ENCODE peak calls at places on chromosomes 2 and 18, in six cellular contexts. A is K562, C is tibial nerve, Y is transverse colon, G is left ventricle myocardium inferior, U is upper lobe of right lung. H is an unnamed sample.

GRCh38 chr2:75238670-75239330 is 39.5 kb upstream of the TACR1 start:
- DNase-seq in A (no peak), C (no peak), Y (no peak), G (no peak), U (no peak), H (no peak)

GRCh38 chr2:217833439-217833838 is 169.4 kb downstream of the TNS1 start:
- DNase-seq in A (no peak), C (no peak), Y (no peak), G (no peak), U (no peak), H (no peak)

GRCh38 chr18:47287911-47288635 is 36.6 kb upstream of the SKOR2 start:
- DNase-seq in A (no peak), C (no peak), Y (no peak), G (no peak), U (no peak), H (no peak)

GRCh38 chr18:35653392-35653791 is 71.9 kb downstream of the GALNT1 start:
- DNase-seq in A (no peak), C (no peak), Y (no peak), G (no peak), U (no peak), H (no peak)

GRCh38 chr18:43596106-43596712 is 318.9 kb upstream of the SYT4 start:
- DNase-seq in A (no peak), C (no peak), Y (no peak), G (no peak), U (no peak), H (no peak)

GRCh38 chr2:9434484-9434883 is 11.0 kb downstream of the CPSF3 start:
- DNase-seq in A (no peak), C (no peak), Y (no peak), G (no peak), U (no peak), H (no peak)

GRCh38 chr18:72799106-72799505 is 68.7 kb downstream of the NETO1 start:
- DNase-seq in A (no peak), C (no peak), Y (no peak), G (no peak), U (no peak), H (no peak)

GRCh38 chr2:197137234-197137633 is 173.3 kb downstream of the ANKRD44 start:
- DNase-seq in A (no peak), C (no peak), Y (no peak), G (no peak), U (no peak), H (no peak)

GRCh38 chr2:290090-290722 is 2.3 kb upstream of the ALKAL2 start:
- DNase-seq in A (peak; percentile 74), C (peak; percentile 44), Y (peak; percentile 74), G (peak; percentile 62), U (peak; percentile 91), H (peak; percentile 89)

GRCh38 chr2:112724611-112725525 is 4.0 kb downstream of the NT5DC4 start:
- DNase-seq in A (peak; percentile 62), C (no peak), Y (no peak), G (no peak), U (no peak), H (no peak)

GRCh38 chr2:68169308-68169707 is 11.6 kb downstream of the PNO1 start:
- DNase-seq in A (no peak), C (no peak), Y (no peak), G (no peak), U (no peak), H (no peak)

GRCh38 chr2:66433945-66434678 is 813 bp upstream of the MEIS1 start:
- DNase-seq in A (peak; percentile 39), C (no peak), Y (peak; percentile 53), G (peak; percentile 54), U (peak; percentile 78), H (peak; percentile 79)

GRCh38 chr2:143258126-143258892 is 129.1 kb downstream of the ARHGAP15 start:
- DNase-seq in A (no peak), C (no peak), Y (no peak), G (no peak), U (no peak), H (no peak)

GRCh38 chr2:96962567-96963203 is 23.7 kb downstream of the FAM178B start:
- DNase-seq in A (no peak), C (no peak), Y (peak; percentile 32), G (no peak), U (no peak), H (no peak)

GRCh38 chr2:149049142-149049541 is 10.6 kb downstream of the LYPD6B start:
- DNase-seq in A (no peak), C (no peak), Y (no peak), G (no peak), U (no peak), H (no peak)

GRCh38 chr2:175220075-175220474 is 38.6 kb upstream of the ATP5MC3 start:
- DNase-seq in A (no peak), C (no peak), Y (no peak), G (no peak), U (no peak), H (no peak)

GRCh38 chr2:145759228-145759940 is 1239.5 kb upstream of the ZEB2 start:
- DNase-seq in A (peak; percentile 11), C (no peak), Y (no peak), G (no peak), U (no peak), H (no peak)

GRCh38 chr2:84077504-84077903 is 381.6 kb downstream of the SUCLG1 start:
- DNase-seq in A (peak; percentile 27), C (no peak), Y (peak; percentile 17), G (no peak), U (no peak), H (no peak)

GRCh38 chr2:61597300-61598289 is 59.4 kb upstream of the XPO1 start:
- DNase-seq in A (no peak), C (no peak), Y (no peak), G (no peak), U (no peak), H (no peak)

GRCh38 chr2:152336103-152336853 is 1.3 kb downstream of the FMNL2 start:
- DNase-seq in A (no peak), C (peak; percentile 61), Y (peak; percentile 72), G (peak; percentile 73), U (peak; percentile 80), H (peak; percentile 86)

GRCh38 chr2:235343869-235344268 is 150.0 kb upstream of the AGAP1 start:
- DNase-seq in A (no peak), C (no peak), Y (no peak), G (no peak), U (no peak), H (no peak)

GRCh38 chr18:42586603-42587002 is 528.9 kb downstream of the RIT2 start:
- DNase-seq in A (no peak), C (no peak), Y (no peak), G (no peak), U (no peak), H (no peak)

GRCh38 chr2:70870790-70871189 is 35.2 kb upstream of the CD207 start:
- DNase-seq in A (peak; percentile 21), C (no peak), Y (no peak), G (no peak), U (no peak), H (no peak)

GRCh38 chr2:128323501-128323931 is 4.8 kb upstream of the HS6ST1 start:
- DNase-seq in A (no peak), C (no peak), Y (no peak), G (no peak), U (peak; percentile 64), H (no peak)

GRCh38 chr2:12948963-12949353 is 232.2 kb downstream of the TRIB2 start:
- DNase-seq in A (no peak), C (no peak), Y (no peak), G (no peak), U (no peak), H (no peak)

GRCh38 chr2:128413014-128413717 is 94.5 kb upstream of the HS6ST1 start:
- DNase-seq in A (no peak), C (no peak), Y (no peak), G (no peak), U (peak; percentile 23), H (no peak)

GRCh38 chr2:30428034-30428662 is 18.9 kb upstream of the LCLAT1 start:
- DNase-seq in A (no peak), C (no peak), Y (no peak), G (no peak), U (no peak), H (no peak)

GRCh38 chr2:10157293-10157692 is 34.8 kb downstream of the RRM2 start:
- DNase-seq in A (no peak), C (no peak), Y (no peak), G (no peak), U (no peak), H (no peak)

GRCh38 chr2:111025288-111025687 is 95.4 kb upstream of the BCL2L11 start:
- DNase-seq in A (no peak), C (no peak), Y (no peak), G (no peak), U (no peak), H (no peak)

DNA sequence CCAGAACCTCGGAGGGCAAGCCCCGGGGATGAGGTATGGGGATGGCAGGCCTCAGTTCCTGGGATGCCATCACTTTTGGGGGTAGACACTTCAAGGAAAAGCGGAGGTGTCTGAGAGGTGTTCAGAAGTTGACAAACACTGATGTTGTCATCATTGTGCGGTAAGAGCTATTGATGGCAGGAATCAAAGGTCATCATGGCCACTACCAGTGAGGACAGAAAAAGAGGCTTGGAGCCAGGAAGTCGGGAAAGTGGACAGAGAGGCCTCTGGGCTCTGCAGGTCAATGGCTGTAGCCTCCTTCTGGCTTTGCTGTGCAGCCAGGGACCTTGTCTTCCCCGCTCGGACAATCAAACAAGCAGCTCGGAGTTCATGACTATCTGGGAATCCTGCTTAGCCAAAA is 19.3 kb downstream of the ACKR3 start:
- DNase-seq in A (no peak), C (no peak), Y (no peak), G (no peak), U (no peak), H (no peak)
- H3K4me1 ChIP-seq in A (no peaks in the 10 kb centered on the region), C (no peaks in the 10 kb centered on the region), Y (no peaks in the 10 kb centered on the region), G (peaks cover 13% of the 10 kb centered on the region), U (no peaks in the 10 kb centered on the region), H (no peaks in the 10 kb centered on the region)

DNA sequence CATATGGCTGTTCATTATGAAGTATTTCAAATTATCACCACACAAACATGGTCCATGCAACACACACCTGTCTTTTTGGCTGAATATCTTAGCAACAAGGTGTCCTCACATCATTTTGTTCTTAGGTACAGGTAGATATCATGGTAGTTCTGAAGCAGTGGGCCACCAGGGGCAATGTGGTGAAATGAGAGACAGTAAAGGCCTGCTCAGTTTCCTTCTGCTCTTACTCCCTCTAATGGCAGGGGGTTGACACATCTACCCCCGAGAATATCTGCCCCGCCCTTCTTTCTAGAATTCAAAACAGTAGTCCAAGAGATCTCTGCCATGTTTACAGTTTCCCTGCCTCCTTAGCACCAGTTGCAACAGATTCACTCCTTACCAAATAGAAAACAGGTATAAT is 147.0 kb upstream of the KLHL14 start:
- DNase-seq in A (no peak), C (no peak), Y (peak; percentile 8), G (no peak), U (no peak), H (no peak)
- TF ChIP-seq CTCF in A (peak; percentile 39), C (no peak), Y (no peak), G (peak; percentile 20), U (peak; percentile 7), H (no peak)

GRCh38 chr2:239368321-239368720 is 32.5 kb downstream of the HDAC4 start:
- DNase-seq in A (no peak), C (no peak), Y (no peak), G (no peak), U (no peak), H (no peak)
- H3K4me1 ChIP-seq in A (no peaks in the 10 kb centered on the region), C (no peaks in the 10 kb centered on the region), Y (peaks cover 12% of the 10 kb centered on the region), G (no peaks in the 10 kb centered on the region), U (no peaks in the 10 kb centered on the region), H (peaks cover 16% of the 10 kb centered on the region)

DNA sequence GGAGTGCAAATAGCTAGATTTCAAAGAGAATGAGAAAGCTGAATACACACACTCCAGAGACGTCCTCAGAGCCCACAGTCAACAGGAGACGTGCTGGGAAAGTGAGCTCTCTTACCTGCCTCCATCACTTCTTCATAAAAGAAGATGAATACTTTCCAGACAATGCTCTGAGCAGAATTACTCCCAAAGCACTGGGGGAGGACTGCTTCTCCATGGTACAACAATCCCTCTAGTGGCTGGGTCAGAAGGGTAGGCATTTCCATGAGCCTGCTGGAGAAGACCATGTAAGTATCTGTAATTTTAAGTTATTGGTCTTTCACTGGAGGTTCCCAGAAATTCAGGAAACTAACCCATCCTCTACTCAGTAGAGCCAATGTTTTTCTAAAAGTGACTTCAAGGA is 190.3 kb downstream of the RBM43 start:
- DNase-seq in A (no peak), C (no peak), Y (no peak), G (no peak), U (no peak), H (no peak)
- TF ChIP-seq CTCF in A (no peak), C (no peak), Y (no peak), G (no peak), U (no peak), H (no peak)